ENCODE peak calls at places on chromosomes 5 and 9, in ten cellular contexts. P is NCI-H187 treated with DMSO at 0.1 percent for 48 hours, F is iris pigment epithelial cell, O is GM23338, Y is T-helper 2 cell, I is nephron progenitor cell, V is NCI-H146, D is HT-29, K is SHP77 treated with DMSO at 0.1 percent for 48 hours, N is tibial artery. B is an unnamed sample.

GRCh38 chr9:109913461-109913810 is 133.4 kb downstream of the PALM2AKAP2 start:
- DNase-seq in P (no peak), F (no peak), O (no peak), Y (no peak), I (no peak), V (no peak), D (no peak), K (no peak), N (no peak), B (no peak)

GRCh38 chr5:170745481-170746061 is 38.0 kb upstream of the GABRP start:
- DNase-seq in P (no peak), F (no peak), O (peak), Y (no peak), I (peak), V (peak), D (peak), K (no peak), N (no peak), B (no peak)

GRCh38 chr5:98069876-98070512 is 703.5 kb upstream of the RGMB start:
- DNase-seq in P (no peak), F (peak), O (no peak), Y (no peak), I (no peak), V (no peak), D (no peak), K (no peak), N (no peak), B (no peak)

GRCh38 chr5:55306641-55307382 is 682 bp downstream of the DHX29 start:
- DNase-seq in P (no peak), F (no peak), O (no peak), Y (no peak), I (no peak), V (peak), D (no peak), K (no peak), N (no peak), B (no peak)

GRCh38 chr5:139696894-139697658 is 48.9 kb downstream of the CXXC5 start:
- DNase-seq in P (no peak), F (peak), O (peak), Y (no peak), I (peak), V (peak), D (peak), K (no peak), N (peak), B (peak)

GRCh38 chr5:160961761-160962160 is 109.8 kb upstream of the ATP10B start:
- DNase-seq in P (no peak), F (no peak), O (peak), Y (no peak), I (no peak), V (no peak), D (no peak), K (no peak), N (no peak), B (no peak)

GRCh38 chr5:60948738-60949137 is 3.7 kb downstream of the NDUFAF2 start:
- DNase-seq in P (no peak), F (no peak), O (no peak), Y (no peak), I (no peak), V (no peak), D (no peak), K (no peak), N (no peak), B (no peak)

GRCh38 chr5:5198815-5199214 is 58.7 kb downstream of the ADAMTS16 start:
- DNase-seq in P (no peak), F (no peak), O (no peak), Y (no peak), I (no peak), V (no peak), D (no peak), K (no peak), N (no peak), B (no peak)

B was measured in psoas muscle.